ENCODE peak calls at places on chromosomes 12 and 14, in seven cellular contexts. D is GM04504; B is activated B cell treated with CpG ODN at 0.5 μM for 24 hours; X is stimulated activated CD8-positive, alpha-beta memory T cell treated with anti-CD3 and anti-CD28 coated beads, Interleukin-4, amount 100 ng/mL, for 1 hour; Q is HTR-8/SVneo; N is gastrocnemius medialis; T is IMR-90. E is an unnamed sample.

GRCh38 chr12:79451988-79452387 is 238.8 kb downstream of the PAWR start:
- DNase-seq in D (peak), B (no peak), X (no peak), Q (peak), N (peak), T (peak), E (peak)

GRCh38 chr14:104580961-104581360 is 1.4 kb downstream of the C14orf180 start:
- DNase-seq in D (no peak), B (no peak), X (no peak), Q (no peak), N (peak), T (peak), E (peak)

GRCh38 chr14:58944226-58944769 is 244.2 kb upstream of the DAAM1 start:
- DNase-seq in D (no peak), B (no peak), X (no peak), Q (no peak), N (no peak), T (no peak), E (no peak)

GRCh38 chr14:104132981-104133380 is 5.4 kb upstream of the KIF26A start:
- DNase-seq in D (no peak), B (no peak), X (no peak), Q (no peak), N (no peak), T (no peak), E (no peak)

GRCh38 chr12:109160873-109161272 is 44.5 kb downstream of the ACACB start:
- DNase-seq in D (no peak), B (no peak), X (no peak), Q (no peak), N (no peak), T (no peak), E (no peak)

GRCh38 chr12:130192667-130193345 is 30.5 kb downstream of the FZD10 start:
- DNase-seq in D (no peak), B (no peak), X (no peak), Q (no peak), N (no peak), T (no peak), E (no peak)

GRCh38 chr14:90388437-90388836 is 8.4 kb upstream of the CALM1 start:
- DNase-seq in D (no peak), B (no peak), X (no peak), Q (peak), N (peak), T (peak), E (peak)

GRCh38 chr12:67358686-67359374 is 89.7 kb downstream of the CAND1 start:
- DNase-seq in D (peak), B (no peak), X (no peak), Q (no peak), N (no peak), T (peak), E (peak)

GRCh38 chr12:125050868-125051267 is 14.4 kb upstream of the AACS start:
- DNase-seq in D (no peak), B (no peak), X (no peak), Q (no peak), N (no peak), T (no peak), E (no peak)

GRCh38 chr14:35617500-35617899 is 83.5 kb downstream of the INSM2 start:
- DNase-seq in D (no peak), B (no peak), X (no peak), Q (no peak), N (no peak), T (no peak), E (no peak)

GRCh38 chr14:80387563-80387981 is 176.3 kb upstream of the DIO2 start:
- DNase-seq in D (no peak), B (no peak), X (no peak), Q (no peak), N (peak), T (no peak), E (peak)

GRCh38 chr12:127829974-127830543 is 436.9 kb upstream of the TMEM132C start:
- DNase-seq in D (no peak), B (no peak), X (no peak), Q (no peak), N (no peak), T (no peak), E (no peak)

GRCh38 chr12:81330480-81330879 is 252.6 kb downstream of the ACSS3 start:
- DNase-seq in D (no peak), B (no peak), X (no peak), Q (no peak), N (no peak), T (no peak), E (no peak)

E was measured in fibroblast of lung.